ENCODE peak calls at places on chromosome 11, in ten cellular contexts. D, C, H, J, W, K, Y, E, T and N are unnamed samples.

GRCh38 chr11:111612211-111612610 is 10.0 kb downstream of the SIK2 start:
- DNase-seq in D (no peak), C (no peak), H (no peak), J (no peak), W (no peak), K (no peak), Y (no peak), E (no peak), T (no peak), N (no peak)

GRCh38 chr11:124865902-124866851 is 945 bp downstream of the ROBO3 start:
- DNase-seq in D (peak; percentile 46), C (peak; percentile 71), H (no peak), J (peak; percentile 43), W (peak; percentile 83), K (no peak), Y (peak; percentile 91), E (peak; percentile 44), T (peak; percentile 31), N (no peak)

GRCh38 chr11:121839821-121840220 is 276.2 kb downstream of the BLID start:
- DNase-seq in D (no peak), C (no peak), H (no peak), J (no peak), W (no peak), K (no peak), Y (no peak), E (no peak), T (no peak), N (no peak)

GRCh38 chr11:34044664-34045485 is 6.7 kb upstream of the CAPRIN1 start:
- DNase-seq in D (no peak), C (no peak), H (no peak), J (no peak), W (peak; percentile 53), K (no peak), Y (no peak), E (peak; percentile 31), T (no peak), N (peak; percentile 37)

GRCh38 chr11:20355221-20356219 is 8.0 kb upstream of the HTATIP2 start:
- DNase-seq in D (peak; percentile 22), C (no peak), H (peak; percentile 28), J (peak; percentile 19), W (peak; percentile 63), K (no peak), Y (peak; percentile 56), E (no peak), T (peak; percentile 51), N (peak; percentile 60)

GRCh38 chr11:73784080-73784634 is 3.5 kb upstream of the MRPL48 start:
- DNase-seq in D (no peak), C (no peak), H (no peak), J (no peak), W (no peak), K (no peak), Y (no peak), E (no peak), T (no peak), N (no peak)

GRCh38 chr11:109062445-109062844 is 359.5 kb upstream of the C11orf87 start:
- DNase-seq in D (no peak), C (no peak), H (no peak), J (no peak), W (no peak), K (no peak), Y (no peak), E (no peak), T (no peak), N (no peak)

GRCh38 chr11:129115652-129116585 is 76.2 kb downstream of the ARHGAP32 start:
- DNase-seq in D (no peak), C (no peak), H (no peak), J (no peak), W (no peak), K (no peak), Y (no peak), E (no peak), T (no peak), N (no peak)

GRCh38 chr11:7965386-7965785 is at the start of gene NLRP10:
- DNase-seq in D (no peak), C (no peak), H (no peak), J (no peak), W (no peak), K (no peak), Y (no peak), E (no peak), T (no peak), N (no peak)

GRCh38 chr11:44939673-44940072 is 11.0 kb downstream of the TP53I11 start:
- DNase-seq in D (no peak), C (no peak), H (peak; percentile 62), J (no peak), W (peak; percentile 51), K (no peak), Y (no peak), E (peak; percentile 37), T (no peak), N (no peak)

GRCh38 chr11:134034496-134035381 is 34.1 kb upstream of the JAM3 start:
- DNase-seq in D (no peak), C (peak; percentile 95), H (peak; percentile 67), J (no peak), W (no peak), K (no peak), Y (no peak), E (no peak), T (no peak), N (no peak)

GRCh38 chr11:57409321-57410100 is 17.4 kb downstream of the SLC43A3 start:
- DNase-seq in D (no peak), C (no peak), H (no peak), J (no peak), W (no peak), K (no peak), Y (no peak), E (no peak), T (no peak), N (no peak)

GRCh38 chr11:87661270-87661669 is 514.0 kb downstream of the RAB38 start:
- DNase-seq in D (no peak), C (no peak), H (no peak), J (no peak), W (no peak), K (no peak), Y (no peak), E (no peak), T (no peak), N (no peak)

GRCh38 chr11:76578655-76579046 is 91.9 kb downstream of the LRRC32 start:
- DNase-seq in D (no peak), C (no peak), H (peak; percentile 79), J (no peak), W (peak; percentile 22), K (no peak), Y (peak; percentile 14), E (peak; percentile 59), T (no peak), N (no peak)

GRCh38 chr11:93537767-93538261 is 5.4 kb downstream of the SMCO4 start:
- DNase-seq in D (no peak), C (no peak), H (peak; percentile 43), J (no peak), W (no peak), K (no peak), Y (no peak), E (peak; percentile 40), T (no peak), N (no peak)

GRCh38 chr11:108559904-108560303 is 33.7 kb downstream of the EXPH5 start:
- DNase-seq in D (no peak), C (no peak), H (no peak), J (no peak), W (no peak), K (no peak), Y (no peak), E (no peak), T (no peak), N (no peak)

GRCh38 chr11:47176328-47177228 is at the start of gene ARFGAP2:
- DNase-seq in D (peak; percentile 96), C (peak; percentile 98), H (peak; percentile 98), J (peak; percentile 97), W (peak; percentile 99), K (peak; percentile 93), Y (peak; percentile 100), E (peak; percentile 98), T (peak; percentile 97), N (peak; percentile 97)

DNA sequence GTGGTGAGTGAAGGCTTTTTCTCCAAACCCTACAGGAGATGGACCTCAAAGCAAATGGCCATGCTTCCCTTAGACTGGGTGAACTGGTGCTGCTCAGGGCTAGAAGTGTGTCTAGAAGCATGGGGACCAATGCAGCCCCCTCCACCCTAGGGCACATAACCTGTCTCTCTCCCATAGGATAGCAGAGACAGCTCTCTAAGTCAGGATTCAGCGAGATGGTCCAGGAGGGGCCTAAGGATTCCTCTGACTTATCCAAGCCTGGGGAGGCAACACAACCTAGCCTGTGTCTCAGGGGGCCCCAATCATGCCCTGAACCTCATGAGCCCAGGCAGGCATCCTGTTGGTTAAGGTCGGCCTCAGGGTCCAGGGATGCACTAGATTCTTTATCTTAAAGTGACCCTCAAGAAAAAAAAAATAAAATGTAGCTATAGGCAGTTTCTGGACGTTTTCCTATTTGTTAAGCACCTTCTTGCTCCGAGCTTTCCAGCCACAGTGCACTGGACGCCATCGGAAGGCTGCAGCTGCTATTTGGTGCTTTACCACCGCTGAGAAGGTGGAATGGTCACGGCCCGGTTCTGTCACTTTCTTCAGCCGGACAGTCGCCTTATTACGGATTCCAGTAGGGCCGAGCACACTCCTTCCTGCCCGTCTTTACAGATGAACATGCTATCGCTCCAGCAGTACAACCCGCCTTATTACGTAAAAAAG is 5.0 kb upstream of the CCND1 start:
- DNase-seq in D (no peak), C (no peak), H (no peak), J (no peak), W (no peak), K (no peak), Y (peak; percentile 8), E (no peak), T (no peak), N (no peak)
- H3K4me3 ChIP-seq in D (no peak overlapping the region), C (no peak overlapping the region), H (no peak overlapping the region), J (no peak overlapping the region), W (peak overlapping the region; percentile 94), K (peak overlapping the region; percentile 27), Y (no peak overlapping the region), E (peak overlapping the region; percentile 58), T (peak overlapping the region; percentile 50), N (no peak overlapping the region)

GRCh38 chr11:68357568-68357967 is 45.2 kb downstream of the LRP5 start:
- DNase-seq in D (no peak), C (no peak), H (no peak), J (no peak), W (no peak), K (no peak), Y (no peak), E (no peak), T (no peak), N (no peak)
- H3K36me3 ChIP-seq in D (no peaks in the 10 kb centered on the region), C (no peaks in the 10 kb centered on the region), H (peaks cover 43% of the 10 kb centered on the region), J (no peaks in the 10 kb centered on the region), W (no peaks in the 10 kb centered on the region), K (peaks cover 27% of the 10 kb centered on the region), Y (peaks cover 15% of the 10 kb centered on the region), E (no peaks in the 10 kb centered on the region), T (no peaks in the 10 kb centered on the region), N (peaks cover 19% of the 10 kb centered on the region)

GRCh38 chr11:60925685-60926267 is 1.5 kb downstream of the TMEM132A start:
- DNase-seq in D (no peak), C (no peak), H (no peak), J (no peak), W (no peak), K (no peak), Y (peak; percentile 34), E (no peak), T (no peak), N (no peak)
- H3K4me3 ChIP-seq in D (no peak overlapping the region), C (no peak overlapping the region), H (no peak overlapping the region), J (no peak overlapping the region), W (peak overlapping the region; percentile 90), K (peak overlapping the region; percentile 57), Y (peak overlapping the region; percentile 80), E (no peak overlapping the region), T (no peak overlapping the region), N (peak overlapping the region; percentile 73)

GRCh38 chr11:66067640-66068039 is 2.4 kb upstream of the PACS1 start:
- DNase-seq in D (no peak), C (no peak), H (no peak), J (no peak), W (no peak), K (no peak), Y (no peak), E (no peak), T (no peak), N (no peak)
- H3K36me3 ChIP-seq in D (peaks cover 56% of the 10 kb centered on the region), C (peaks cover 9% of the 10 kb centered on the region), H (peaks cover 59% of the 10 kb centered on the region), J (peaks cover 60% of the 10 kb centered on the region), W (peaks cover 21% of the 10 kb centered on the region), K (peaks cover 40% of the 10 kb centered on the region), Y (peaks cover 60% of the 10 kb centered on the region), E (peaks cover 13% of the 10 kb centered on the region), T (peaks cover 51% of the 10 kb centered on the region), N (peaks cover 69% of the 10 kb centered on the region)